ENCODE peak calls at places on chromosomes 12 and 14, in seven cellular contexts. One of them, this sample, is unnamed.

GRCh38 chr14:99047436-99048110 is 224.4 kb downstream of the BCL11B start:
- DNase-seq in CD4-positive, alpha-beta T cell: no peak
- DNase-seq in foreskin fibroblast: no peak
- DNase-seq in neural crest cell: no peak
- DNase-seq in left ventricle myocardium inferior: no peak
- DNase-seq in omental fat pad: no peak
- DNase-seq in mesothelial cell of epicardium: no peak
- DNase-seq in this sample: no peak

GRCh38 chr12:52380271-52380694 is 5.2 kb downstream of the KRT84 start:
- DNase-seq in neural crest cell: peak
- DNase-seq in CD4-positive, alpha-beta T cell: no peak
- DNase-seq in omental fat pad: no peak
- DNase-seq in left ventricle myocardium inferior: no peak
- DNase-seq in foreskin fibroblast: peak
- DNase-seq in mesothelial cell of epicardium: no peak
- DNase-seq in this sample: no peak

GRCh38 chr12:111454311-111454710 is 48.6 kb downstream of the SH2B3 start:
- DNase-seq in foreskin fibroblast: peak
- DNase-seq in omental fat pad: no peak
- DNase-seq in mesothelial cell of epicardium: no peak
- DNase-seq in neural crest cell: no peak
- DNase-seq in left ventricle myocardium inferior: no peak
- DNase-seq in CD4-positive, alpha-beta T cell: no peak
- DNase-seq in this sample: no peak

GRCh38 chr12:12899530-12900380 is 8.4 kb downstream of the GPRC5A start:
- DNase-seq in neural crest cell: no peak
- DNase-seq in left ventricle myocardium inferior: no peak
- DNase-seq in CD4-positive, alpha-beta T cell: no peak
- DNase-seq in foreskin fibroblast: peak
- DNase-seq in omental fat pad: no peak
- DNase-seq in mesothelial cell of epicardium: no peak
- DNase-seq in this sample: peak

GRCh38 chr12:6424848-6425247 is 19.9 kb upstream of the CD27 start:
- DNase-seq in left ventricle myocardium inferior: no peak
- DNase-seq in omental fat pad: no peak
- DNase-seq in neural crest cell: no peak
- DNase-seq in foreskin fibroblast: no peak
- DNase-seq in mesothelial cell of epicardium: no peak
- DNase-seq in CD4-positive, alpha-beta T cell: no peak
- DNase-seq in this sample: no peak

GRCh38 chr12:75698052-75698451 is 186.6 kb upstream of the KRR1 start:
- DNase-seq in mesothelial cell of epicardium: no peak
- DNase-seq in neural crest cell: no peak
- DNase-seq in omental fat pad: no peak
- DNase-seq in CD4-positive, alpha-beta T cell: no peak
- DNase-seq in left ventricle myocardium inferior: no peak
- DNase-seq in foreskin fibroblast: no peak
- DNase-seq in this sample: no peak

GRCh38 chr14:71248204-71248603 is 340.9 kb downstream of the PCNX1 start:
- DNase-seq in mesothelial cell of epicardium: no peak
- DNase-seq in left ventricle myocardium inferior: no peak
- DNase-seq in neural crest cell: no peak
- DNase-seq in CD4-positive, alpha-beta T cell: no peak
- DNase-seq in foreskin fibroblast: peak
- DNase-seq in omental fat pad: no peak
- DNase-seq in this sample: peak

GRCh38 chr12:106342397-106343212 is 14.9 kb upstream of the POLR3B start:
- DNase-seq in foreskin fibroblast: peak
- DNase-seq in CD4-positive, alpha-beta T cell: no peak
- DNase-seq in left ventricle myocardium inferior: peak
- DNase-seq in omental fat pad: no peak
- DNase-seq in mesothelial cell of epicardium: no peak
- DNase-seq in neural crest cell: no peak
- DNase-seq in this sample: peak

GRCh38 chr14:74929242-74929641 is 6.2 kb upstream of the RPS6KL1 start:
- DNase-seq in omental fat pad: no peak
- DNase-seq in left ventricle myocardium inferior: no peak
- DNase-seq in mesothelial cell of epicardium: no peak
- DNase-seq in foreskin fibroblast: no peak
- DNase-seq in neural crest cell: no peak
- DNase-seq in CD4-positive, alpha-beta T cell: no peak
- DNase-seq in this sample: no peak

GRCh38 chr12:89087149-89087834 is 265.0 kb downstream of the DUSP6 start:
- DNase-seq in omental fat pad: no peak
- DNase-seq in CD4-positive, alpha-beta T cell: no peak
- DNase-seq in neural crest cell: no peak
- DNase-seq in left ventricle myocardium inferior: no peak
- DNase-seq in mesothelial cell of epicardium: no peak
- DNase-seq in foreskin fibroblast: no peak
- DNase-seq in this sample: no peak

GRCh38 chr14:21978184-21978998 is 304.8 kb upstream of the OR4E1 start:
- DNase-seq in left ventricle myocardium inferior: no peak
- DNase-seq in foreskin fibroblast: no peak
- DNase-seq in omental fat pad: no peak
- DNase-seq in neural crest cell: peak
- DNase-seq in CD4-positive, alpha-beta T cell: peak
- DNase-seq in mesothelial cell of epicardium: peak
- DNase-seq in this sample: no peak

GRCh38 chr12:80847575-80847974 is 90.2 kb downstream of the LIN7A start:
- DNase-seq in omental fat pad: no peak
- DNase-seq in neural crest cell: no peak
- DNase-seq in foreskin fibroblast: no peak
- DNase-seq in left ventricle myocardium inferior: no peak
- DNase-seq in CD4-positive, alpha-beta T cell: no peak
- DNase-seq in mesothelial cell of epicardium: no peak
- DNase-seq in this sample: no peak

GRCh38 chr12:27521066-27521465 is 2.9 kb upstream of the PPFIBP1 start:
- DNase-seq in foreskin fibroblast: peak
- DNase-seq in neural crest cell: no peak
- DNase-seq in CD4-positive, alpha-beta T cell: no peak
- DNase-seq in left ventricle myocardium inferior: peak
- DNase-seq in mesothelial cell of epicardium: no peak
- DNase-seq in omental fat pad: no peak
- DNase-seq in this sample: no peak

GRCh38 chr14:61678966-61679365 is 16.3 kb upstream of the HIF1A start:
- DNase-seq in neural crest cell: no peak
- DNase-seq in foreskin fibroblast: no peak
- DNase-seq in left ventricle myocardium inferior: no peak
- DNase-seq in mesothelial cell of epicardium: no peak
- DNase-seq in CD4-positive, alpha-beta T cell: no peak
- DNase-seq in omental fat pad: no peak
- DNase-seq in this sample: no peak

GRCh38 chr12:114401346-114402320 is 4.3 kb downstream of the TBX5 start:
- DNase-seq in left ventricle myocardium inferior: no peak
- DNase-seq in foreskin fibroblast: peak
- DNase-seq in CD4-positive, alpha-beta T cell: no peak
- DNase-seq in mesothelial cell of epicardium: no peak
- DNase-seq in omental fat pad: no peak
- DNase-seq in neural crest cell: no peak
- DNase-seq in this sample: no peak

GRCh38 chr12:52087961-52088820 is 8.7 kb downstream of the SMIM41 start:
- DNase-seq in CD4-positive, alpha-beta T cell: no peak
- DNase-seq in mesothelial cell of epicardium: no peak
- DNase-seq in left ventricle myocardium inferior: no peak
- DNase-seq in neural crest cell: no peak
- DNase-seq in foreskin fibroblast: no peak
- DNase-seq in omental fat pad: no peak
- DNase-seq in this sample: no peak

GRCh38 chr12:115491851-115492250 is 785.6 kb downstream of the MED13L start:
- DNase-seq in mesothelial cell of epicardium: no peak
- DNase-seq in foreskin fibroblast: no peak
- DNase-seq in neural crest cell: no peak
- DNase-seq in CD4-positive, alpha-beta T cell: no peak
- DNase-seq in left ventricle myocardium inferior: no peak
- DNase-seq in omental fat pad: no peak
- DNase-seq in this sample: no peak

GRCh38 chr12:16389594-16389993 is 42.1 kb downstream of the MGST1 start:
- DNase-seq in left ventricle myocardium inferior: no peak
- DNase-seq in mesothelial cell of epicardium: no peak
- DNase-seq in foreskin fibroblast: peak
- DNase-seq in neural crest cell: no peak
- DNase-seq in omental fat pad: no peak
- DNase-seq in CD4-positive, alpha-beta T cell: no peak
- DNase-seq in this sample: peak

GRCh38 chr12:107622005-107622404 is 63.6 kb upstream of the PWP1 start:
- DNase-seq in CD4-positive, alpha-beta T cell: no peak
- DNase-seq in omental fat pad: no peak
- DNase-seq in mesothelial cell of epicardium: no peak
- DNase-seq in left ventricle myocardium inferior: no peak
- DNase-seq in foreskin fibroblast: no peak
- DNase-seq in neural crest cell: peak
- DNase-seq in this sample: no peak

GRCh38 chr14:103292426-103293374 is 41.3 kb upstream of the EIF5 start:
- DNase-seq in mesothelial cell of epicardium: peak
- DNase-seq in left ventricle myocardium inferior: peak
- DNase-seq in CD4-positive, alpha-beta T cell: peak
- DNase-seq in neural crest cell: peak
- DNase-seq in foreskin fibroblast: peak
- DNase-seq in omental fat pad: peak
- DNase-seq in this sample: peak

GRCh38 chr12:92581579-92581978 is 121.2 kb upstream of the PLEKHG7 start:
- DNase-seq in CD4-positive, alpha-beta T cell: no peak
- DNase-seq in foreskin fibroblast: no peak
- DNase-seq in mesothelial cell of epicardium: no peak
- DNase-seq in omental fat pad: no peak
- DNase-seq in left ventricle myocardium inferior: no peak
- DNase-seq in neural crest cell: no peak
- DNase-seq in this sample: no peak

GRCh38 chr12:110403975-110404675 is 617 bp upstream of the ANAPC7 start:
- DNase-seq in foreskin fibroblast: peak
- DNase-seq in mesothelial cell of epicardium: peak
- DNase-seq in CD4-positive, alpha-beta T cell: peak
- DNase-seq in neural crest cell: peak
- DNase-seq in omental fat pad: peak
- DNase-seq in left ventricle myocardium inferior: peak
- DNase-seq in this sample: no peak

GRCh38 chr12:7289743-7290142 is 14.1 kb upstream of the ACSM4 start:
- DNase-seq in CD4-positive, alpha-beta T cell: no peak
- DNase-seq in left ventricle myocardium inferior: no peak
- DNase-seq in mesothelial cell of epicardium: no peak
- DNase-seq in foreskin fibroblast: peak
- DNase-seq in omental fat pad: no peak
- DNase-seq in neural crest cell: no peak
- DNase-seq in this sample: no peak

GRCh38 chr14:29738950-29739349 is 188.7 kb downstream of the PRKD1 start:
- DNase-seq in neural crest cell: no peak
- DNase-seq in mesothelial cell of epicardium: no peak
- DNase-seq in omental fat pad: no peak
- DNase-seq in left ventricle myocardium inferior: no peak
- DNase-seq in foreskin fibroblast: no peak
- DNase-seq in CD4-positive, alpha-beta T cell: no peak
- DNase-seq in this sample: no peak

GRCh38 chr12:101616027-101616494 is 21.3 kb downstream of the MYBPC1 start:
- DNase-seq in omental fat pad: no peak
- DNase-seq in foreskin fibroblast: peak
- DNase-seq in left ventricle myocardium inferior: no peak
- DNase-seq in neural crest cell: no peak
- DNase-seq in mesothelial cell of epicardium: no peak
- DNase-seq in CD4-positive, alpha-beta T cell: no peak
- DNase-seq in this sample: no peak

DNA sequence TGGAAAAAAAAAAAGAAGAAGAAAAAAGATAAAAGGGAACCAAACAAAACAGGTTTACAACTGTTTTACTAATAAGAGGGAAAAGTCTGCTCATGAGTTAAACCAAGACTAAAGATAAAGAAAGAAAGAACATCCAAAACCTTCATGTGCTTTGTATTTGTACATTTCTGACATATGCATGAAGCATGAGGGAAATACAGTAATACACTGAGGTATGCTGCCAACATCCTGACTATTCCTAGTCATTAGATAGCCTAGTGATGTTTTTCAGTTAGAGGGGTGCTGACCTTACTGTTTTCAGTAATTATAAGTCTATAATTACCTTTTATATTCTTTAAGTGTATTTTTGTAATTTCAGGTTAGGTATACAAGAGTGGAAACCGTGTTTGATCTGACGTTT is 793.3 kb downstream of the DIO2 start:
- DNase-seq in mesothelial cell of epicardium: no peak
- DNase-seq in CD4-positive, alpha-beta T cell: no peak
- DNase-seq in omental fat pad: no peak
- DNase-seq in left ventricle myocardium inferior: no peak
- DNase-seq in foreskin fibroblast: no peak
- DNase-seq in neural crest cell: no peak
- DNase-seq in this sample: no peak
- TF ChIP-seq CTCF in mesothelial cell of epicardium: no peak
- TF ChIP-seq CTCF in CD4-positive, alpha-beta T cell: no peak
- TF ChIP-seq CTCF in omental fat pad: no peak
- TF ChIP-seq CTCF in left ventricle myocardium inferior: no peak
- TF ChIP-seq CTCF in foreskin fibroblast: no peak
- TF ChIP-seq CTCF in neural crest cell: no peak
- TF ChIP-seq CTCF in this sample: no peak

DNA sequence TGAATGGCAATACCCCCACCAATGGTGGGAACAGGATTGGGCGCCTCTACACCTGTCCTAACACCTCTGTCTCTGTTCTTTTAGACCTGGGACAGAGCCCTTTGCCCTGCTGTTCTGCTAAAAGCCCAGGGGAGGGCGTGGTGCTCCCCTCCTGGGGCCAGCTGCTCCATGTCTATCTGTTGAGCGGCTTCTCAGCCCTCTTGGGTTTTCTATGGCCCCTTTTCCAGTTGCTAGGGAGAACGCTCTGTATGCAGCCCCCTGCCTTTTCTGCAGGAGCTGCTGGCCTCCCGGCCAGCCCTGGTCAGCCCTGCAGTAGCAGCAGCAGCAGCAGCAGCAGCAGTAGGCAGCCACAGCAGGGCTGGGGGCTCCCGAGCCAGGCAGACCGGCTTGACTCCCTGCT is 1.2 kb downstream of the RTL1 start:
- DNase-seq in omental fat pad: no peak
- DNase-seq in neural crest cell: no peak
- DNase-seq in CD4-positive, alpha-beta T cell: no peak
- DNase-seq in foreskin fibroblast: no peak
- DNase-seq in mesothelial cell of epicardium: no peak
- DNase-seq in left ventricle myocardium inferior: no peak
- DNase-seq in this sample: no peak
- TF ChIP-seq CTCF in omental fat pad: no peak
- TF ChIP-seq CTCF in neural crest cell: peak
- TF ChIP-seq CTCF in CD4-positive, alpha-beta T cell: no peak
- TF ChIP-seq CTCF in foreskin fibroblast: no peak
- TF ChIP-seq CTCF in mesothelial cell of epicardium: no peak
- TF ChIP-seq CTCF in left ventricle myocardium inferior: no peak
- TF ChIP-seq CTCF in this sample: no peak

GRCh38 chr14:104894331-104895206 is 29.5 kb downstream of the CEP170B start:
- DNase-seq in left ventricle myocardium inferior: peak
- DNase-seq in omental fat pad: no peak
- DNase-seq in foreskin fibroblast: no peak
- DNase-seq in neural crest cell: no peak
- DNase-seq in mesothelial cell of epicardium: no peak
- DNase-seq in CD4-positive, alpha-beta T cell: no peak
- DNase-seq in this sample: no peak
- TF ChIP-seq CTCF in left ventricle myocardium inferior: no peak
- TF ChIP-seq CTCF in omental fat pad: no peak
- TF ChIP-seq CTCF in foreskin fibroblast: no peak
- TF ChIP-seq CTCF in neural crest cell: no peak
- TF ChIP-seq CTCF in mesothelial cell of epicardium: no peak
- TF ChIP-seq CTCF in CD4-positive, alpha-beta T cell: no peak
- TF ChIP-seq CTCF in this sample: no peak

DNA sequence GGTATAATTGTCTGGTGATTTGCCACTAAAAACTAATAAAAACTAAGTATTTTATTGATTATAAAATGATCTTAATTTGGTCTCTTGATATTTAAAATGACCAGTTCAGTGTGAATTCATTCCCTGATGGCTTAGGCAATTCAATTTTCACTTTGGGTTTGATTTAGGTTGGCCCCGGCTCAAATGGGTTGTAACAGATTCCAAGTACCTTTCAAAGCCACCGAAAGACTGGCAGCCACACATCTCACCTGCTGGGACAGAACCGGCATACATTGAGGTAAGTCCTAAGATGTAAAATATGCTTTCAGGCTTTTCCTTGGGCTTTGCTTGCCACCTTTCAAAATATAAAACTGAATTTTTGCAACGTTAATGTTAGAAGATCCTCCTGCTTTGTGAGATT is 77.5 kb upstream of the ATF1 start:
- DNase-seq in neural crest cell: no peak
- DNase-seq in mesothelial cell of epicardium: no peak
- DNase-seq in CD4-positive, alpha-beta T cell: no peak
- DNase-seq in omental fat pad: no peak
- DNase-seq in foreskin fibroblast: no peak
- DNase-seq in left ventricle myocardium inferior: no peak
- DNase-seq in this sample: no peak
- TF ChIP-seq CTCF in neural crest cell: no peak
- TF ChIP-seq CTCF in mesothelial cell of epicardium: no peak
- TF ChIP-seq CTCF in CD4-positive, alpha-beta T cell: no peak
- TF ChIP-seq CTCF in omental fat pad: no peak
- TF ChIP-seq CTCF in foreskin fibroblast: no peak
- TF ChIP-seq CTCF in left ventricle myocardium inferior: no peak
- TF ChIP-seq CTCF in this sample: no peak